ENCODE peak calls at places on chromosome 2, in five cellular contexts. One of them, this sample, is unnamed.

GRCh38 chr2:237291138-237291792 is 122.7 kb downstream of the COL6A3 start:
- DNase-seq in mesenchymal stem cell: peak; percentile 99
- DNase-seq in IMR-90: peak; percentile 98
- DNase-seq in H9: no peak
- DNase-seq in neuronal stem cell: no peak
- DNase-seq in this sample: peak; percentile 45

GRCh38 chr2:53087282-53087882 is 680.2 kb upstream of the CHAC2 start:
- DNase-seq in neuronal stem cell: no peak
- DNase-seq in H9: no peak
- DNase-seq in IMR-90: peak; percentile 80
- DNase-seq in mesenchymal stem cell: peak; percentile 21
- DNase-seq in this sample: no peak

GRCh38 chr2:158810761-158811470 is 15.8 kb downstream of the DAPL1 start:
- DNase-seq in neuronal stem cell: no peak
- DNase-seq in H9: no peak
- DNase-seq in IMR-90: no peak
- DNase-seq in mesenchymal stem cell: no peak
- DNase-seq in this sample: no peak

GRCh38 chr2:215705771-215706261 is 269.9 kb upstream of the FN1 start:
- DNase-seq in H9: no peak
- DNase-seq in mesenchymal stem cell: no peak
- DNase-seq in IMR-90: peak; percentile 30
- DNase-seq in neuronal stem cell: no peak
- DNase-seq in this sample: no peak

GRCh38 chr2:240989451-240990265 is 8.8 kb upstream of the SNED1 start:
- DNase-seq in H9: no peak
- DNase-seq in neuronal stem cell: no peak
- DNase-seq in mesenchymal stem cell: peak; percentile 44
- DNase-seq in IMR-90: peak; percentile 16
- DNase-seq in this sample: peak; percentile 60

GRCh38 chr2:74107071-74107470 is 40.6 kb downstream of the BOLA3 start:
- DNase-seq in neuronal stem cell: no peak
- DNase-seq in IMR-90: no peak
- DNase-seq in mesenchymal stem cell: no peak
- DNase-seq in H9: no peak
- DNase-seq in this sample: peak; percentile 41

GRCh38 chr2:14621114-14621513 is 11.4 kb upstream of the LRATD1 start:
- DNase-seq in mesenchymal stem cell: no peak
- DNase-seq in IMR-90: no peak
- DNase-seq in neuronal stem cell: no peak
- DNase-seq in H9: no peak
- DNase-seq in this sample: no peak

GRCh38 chr2:143807677-143808076 is 678.5 kb downstream of the ARHGAP15 start:
- DNase-seq in H9: no peak
- DNase-seq in mesenchymal stem cell: peak; percentile 42
- DNase-seq in neuronal stem cell: no peak
- DNase-seq in IMR-90: no peak
- DNase-seq in this sample: no peak

GRCh38 chr2:27977623-27978312 is 87.2 kb downstream of the BABAM2 start:
- DNase-seq in IMR-90: peak; percentile 96
- DNase-seq in H9: no peak
- DNase-seq in neuronal stem cell: no peak
- DNase-seq in mesenchymal stem cell: peak; percentile 81
- DNase-seq in this sample: no peak

GRCh38 chr2:178449700-178450573 is 1.0 kb downstream of the PRKRA start:
- DNase-seq in IMR-90: peak; percentile 11
- DNase-seq in H9: no peak
- DNase-seq in neuronal stem cell: peak; percentile 1
- DNase-seq in mesenchymal stem cell: peak; percentile 22
- DNase-seq in this sample: no peak

GRCh38 chr2:189210250-189211075 is 30.9 kb upstream of the COL5A2 start:
- DNase-seq in mesenchymal stem cell: peak; percentile 96
- DNase-seq in IMR-90: peak; percentile 98
- DNase-seq in neuronal stem cell: no peak
- DNase-seq in H9: no peak
- DNase-seq in this sample: peak; percentile 80

GRCh38 chr2:239534581-239535412 is 134.0 kb upstream of the HDAC4 start:
- DNase-seq in neuronal stem cell: no peak
- DNase-seq in H9: no peak
- DNase-seq in IMR-90: no peak
- DNase-seq in mesenchymal stem cell: no peak
- DNase-seq in this sample: no peak

GRCh38 chr2:121830809-121831208 is 75.4 kb downstream of the TSN start:
- DNase-seq in mesenchymal stem cell: no peak
- DNase-seq in H9: no peak
- DNase-seq in neuronal stem cell: no peak
- DNase-seq in IMR-90: no peak
- DNase-seq in this sample: no peak

GRCh38 chr2:221527759-221528444 is 44.2 kb downstream of the EPHA4 start:
- DNase-seq in H9: no peak
- DNase-seq in IMR-90: peak; percentile 45
- DNase-seq in mesenchymal stem cell: peak; percentile 18
- DNase-seq in neuronal stem cell: no peak
- DNase-seq in this sample: no peak

GRCh38 chr2:47015206-47015605 is 99.6 kb upstream of the MCFD2 start:
- DNase-seq in neuronal stem cell: no peak
- DNase-seq in IMR-90: no peak
- DNase-seq in mesenchymal stem cell: no peak
- DNase-seq in H9: no peak
- DNase-seq in this sample: peak; percentile 26

GRCh38 chr2:82282111-82282882 is 1977.7 kb upstream of the LRRTM1 start:
- DNase-seq in H9: peak; percentile 78
- DNase-seq in neuronal stem cell: no peak
- DNase-seq in IMR-90: no peak
- DNase-seq in mesenchymal stem cell: no peak
- DNase-seq in this sample: peak; percentile 63

GRCh38 chr2:178800510-178800909 is 6.7 kb downstream of the TTN start:
- DNase-seq in mesenchymal stem cell: no peak
- DNase-seq in IMR-90: no peak
- DNase-seq in H9: no peak
- DNase-seq in neuronal stem cell: no peak
- DNase-seq in this sample: no peak

GRCh38 chr2:65877331-65877791 is 445.0 kb upstream of the SPRED2 start:
- DNase-seq in IMR-90: peak; percentile 6
- DNase-seq in neuronal stem cell: no peak
- DNase-seq in mesenchymal stem cell: peak; percentile 10
- DNase-seq in H9: no peak
- DNase-seq in this sample: no peak

GRCh38 chr2:96144481-96145027 is 686 bp downstream of the DUSP2 start:
- DNase-seq in IMR-90: no peak
- DNase-seq in H9: peak; percentile 52
- DNase-seq in mesenchymal stem cell: no peak
- DNase-seq in neuronal stem cell: no peak
- DNase-seq in this sample: peak; percentile 62

GRCh38 chr2:11784747-11785610 is 38.5 kb downstream of the LPIN1 start:
- DNase-seq in neuronal stem cell: peak; percentile 48
- DNase-seq in IMR-90: peak; percentile 63
- DNase-seq in H9: peak; percentile 80
- DNase-seq in mesenchymal stem cell: peak; percentile 70
- DNase-seq in this sample: peak; percentile 62

GRCh38 chr2:155393406-155393805 is 694.9 kb downstream of the KCNJ3 start:
- DNase-seq in mesenchymal stem cell: no peak
- DNase-seq in neuronal stem cell: no peak
- DNase-seq in H9: no peak
- DNase-seq in IMR-90: no peak
- DNase-seq in this sample: no peak

GRCh38 chr2:85133751-85134254 is 611 bp downstream of the TCF7L1 start:
- DNase-seq in neuronal stem cell: peak; percentile 41
- DNase-seq in mesenchymal stem cell: peak; percentile 66
- DNase-seq in H9: no peak
- DNase-seq in IMR-90: peak; percentile 46
- DNase-seq in this sample: peak; percentile 66

GRCh38 chr2:75675908-75676307 is 29.3 kb downstream of the MRPL19 start:
- DNase-seq in H9: no peak
- DNase-seq in IMR-90: no peak
- DNase-seq in neuronal stem cell: no peak
- DNase-seq in mesenchymal stem cell: no peak
- DNase-seq in this sample: no peak

GRCh38 chr2:75676464-75676863 is 29.9 kb downstream of the MRPL19 start:
- DNase-seq in mesenchymal stem cell: no peak
- DNase-seq in neuronal stem cell: no peak
- DNase-seq in H9: no peak
- DNase-seq in IMR-90: no peak
- DNase-seq in this sample: no peak

GRCh38 chr2:75679556-75679955 is 31.2 kb downstream of the GCFC2 start:
- DNase-seq in IMR-90: no peak
- DNase-seq in mesenchymal stem cell: no peak
- DNase-seq in neuronal stem cell: no peak
- DNase-seq in H9: no peak
- DNase-seq in this sample: no peak

DNA sequence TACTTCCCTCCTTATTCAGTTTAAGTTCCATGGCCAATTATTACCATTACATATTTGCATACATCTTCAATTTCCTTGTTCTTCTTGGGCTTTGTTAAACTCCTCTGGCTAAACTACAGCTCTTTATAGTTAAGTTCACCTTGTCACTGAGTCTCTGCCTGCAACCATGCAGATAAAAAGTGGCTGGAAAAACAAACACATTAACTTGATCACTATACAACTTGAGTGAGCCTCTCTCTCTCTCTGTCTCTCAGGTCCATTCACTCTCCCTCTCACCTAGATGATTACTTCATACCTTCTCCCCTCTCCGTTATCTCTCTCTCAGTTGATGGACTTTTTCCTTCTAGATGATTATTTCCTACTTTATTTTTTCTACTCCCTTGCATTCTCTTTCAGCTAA is 30.3 kb downstream of the GCFC2 start:
- DNase-seq in mesenchymal stem cell: no peak
- DNase-seq in neuronal stem cell: no peak
- DNase-seq in H9: no peak
- DNase-seq in IMR-90: no peak
- DNase-seq in this sample: no peak
- H2BK15ac ChIP-seq in mesenchymal stem cell: no peak overlapping the region
- H2BK15ac ChIP-seq in neuronal stem cell: no peak overlapping the region
- H2BK15ac ChIP-seq in H9: no peak overlapping the region
- H2BK15ac ChIP-seq in IMR-90: no peak overlapping the region
- H2BK15ac ChIP-seq in this sample: no peak overlapping the region

GRCh38 chr2:190742431-190742830 is 93.5 kb downstream of the NAB1 start:
- DNase-seq in IMR-90: no peak
- DNase-seq in mesenchymal stem cell: no peak
- DNase-seq in neuronal stem cell: no peak
- DNase-seq in H9: no peak
- DNase-seq in this sample: no peak
- H3K23ac ChIP-seq in IMR-90: no peak overlapping the region
- H3K23ac ChIP-seq in mesenchymal stem cell: no peak overlapping the region
- H3K23ac ChIP-seq in neuronal stem cell: no peak overlapping the region
- H3K23ac ChIP-seq in H9: no peak overlapping the region
- H3K23ac ChIP-seq in this sample: no peak overlapping the region

GRCh38 chr2:25164526-25164925 is 3.9 kb downstream of the POMC start:
- DNase-seq in IMR-90: no peak
- DNase-seq in mesenchymal stem cell: no peak
- DNase-seq in neuronal stem cell: no peak
- DNase-seq in H9: no peak
- DNase-seq in this sample: peak; percentile 28

GRCh38 chr2:25165992-25166618 is 2.3 kb downstream of the POMC start:
- DNase-seq in neuronal stem cell: no peak
- DNase-seq in IMR-90: no peak
- DNase-seq in mesenchymal stem cell: no peak
- DNase-seq in H9: peak; percentile 79
- DNase-seq in this sample: peak; percentile 76

GRCh38 chr2:25169073-25169470 is 692 bp upstream of the POMC start:
- DNase-seq in neuronal stem cell: no peak
- DNase-seq in IMR-90: no peak
- DNase-seq in mesenchymal stem cell: no peak
- DNase-seq in H9: no peak
- DNase-seq in this sample: no peak

GRCh38 chr2:25170888-25171287 is 2.5 kb upstream of the POMC start:
- DNase-seq in H9: no peak
- DNase-seq in IMR-90: no peak
- DNase-seq in neuronal stem cell: no peak
- DNase-seq in mesenchymal stem cell: no peak
- DNase-seq in this sample: no peak

DNA sequence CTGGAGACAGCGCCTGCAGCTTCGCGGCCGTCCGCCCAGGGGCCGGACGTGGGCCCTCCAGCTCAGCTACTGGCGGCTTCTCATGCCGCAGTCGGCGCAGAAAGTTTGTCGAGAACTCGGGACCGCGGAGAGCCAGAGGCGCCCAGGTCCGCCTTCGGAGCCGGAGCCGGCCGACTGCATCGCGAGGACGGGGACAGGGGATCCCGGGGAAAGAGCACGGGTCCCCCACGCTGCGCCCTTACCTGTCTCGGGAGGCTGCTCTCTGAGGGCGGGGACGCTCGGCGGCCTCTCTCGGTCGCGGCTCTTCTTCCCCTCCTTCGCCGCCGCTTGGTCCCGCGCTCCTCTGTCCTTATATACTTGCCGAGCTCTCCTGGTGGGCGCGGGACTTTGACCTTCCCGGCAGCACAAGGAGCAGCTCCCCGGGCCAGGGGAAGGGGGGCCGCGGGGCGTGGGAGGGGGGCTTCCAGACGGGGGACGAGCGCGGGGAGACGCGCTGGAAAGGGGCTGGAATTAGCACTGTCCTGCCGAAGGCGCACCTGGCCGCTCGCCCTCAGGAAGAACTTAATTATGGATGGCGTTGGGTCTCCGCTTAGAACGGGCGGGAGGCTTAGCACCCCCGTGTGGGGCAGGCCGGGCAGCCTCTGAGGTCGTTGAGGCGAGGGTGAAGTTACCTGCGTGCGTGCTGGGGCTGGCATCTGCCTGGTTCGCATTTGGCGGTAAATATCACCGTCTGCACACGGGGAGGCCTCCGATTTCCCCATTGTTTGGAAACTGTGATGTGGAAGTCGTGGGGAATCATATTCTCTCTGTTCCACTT is at the start of gene POMC:
- DNase-seq in H9: peak; percentile 68
- DNase-seq in IMR-90: peak; percentile 21
- DNase-seq in mesenchymal stem cell: peak; percentile 49
- DNase-seq in neuronal stem cell: no peak
- DNase-seq in this sample: peak; percentile 63
- H2BK15ac ChIP-seq in H9: no peak within 1 kb of the TSS
- H2BK15ac ChIP-seq in IMR-90: no peak within 1 kb of the TSS
- H2BK15ac ChIP-seq in mesenchymal stem cell: no peak within 1 kb of the TSS
- H2BK15ac ChIP-seq in neuronal stem cell: no peak within 1 kb of the TSS
- H2BK15ac ChIP-seq in this sample: no peak within 1 kb of the TSS

GRCh38 chr2:137893145-137893544 is 71.1 kb upstream of the HNMT start:
- DNase-seq in mesenchymal stem cell: no peak
- DNase-seq in H9: no peak
- DNase-seq in neuronal stem cell: no peak
- DNase-seq in IMR-90: no peak
- DNase-seq in this sample: no peak

GRCh38 chr2:137896467-137896866 is 67.8 kb upstream of the HNMT start:
- DNase-seq in H9: no peak
- DNase-seq in mesenchymal stem cell: no peak
- DNase-seq in IMR-90: no peak
- DNase-seq in neuronal stem cell: no peak
- DNase-seq in this sample: peak; percentile 55

GRCh38 chr2:137900421-137901141 is 63.7 kb upstream of the HNMT start:
- DNase-seq in mesenchymal stem cell: no peak
- DNase-seq in H9: no peak
- DNase-seq in neuronal stem cell: no peak
- DNase-seq in IMR-90: no peak
- DNase-seq in this sample: no peak

DNA sequence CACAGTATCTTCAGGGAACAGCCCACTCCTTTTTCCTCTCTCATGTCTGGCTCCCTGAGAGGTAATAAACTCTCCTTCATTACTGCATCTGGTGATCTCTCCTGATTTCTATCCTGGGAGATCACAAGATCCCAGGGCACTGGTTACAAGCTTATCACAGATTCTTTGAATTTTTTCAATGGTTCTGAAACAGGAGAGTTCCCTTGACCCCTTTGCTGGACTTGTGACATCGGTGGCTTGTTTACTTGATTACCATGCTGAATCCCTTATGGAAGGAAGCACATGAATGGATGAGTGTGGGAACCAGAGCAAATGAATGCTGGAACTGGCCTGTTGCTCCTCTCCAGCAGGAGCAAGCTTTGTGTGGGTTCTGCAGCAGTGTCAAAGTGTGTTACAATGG is 67.2 kb upstream of the HNMT start:
- DNase-seq in IMR-90: no peak
- DNase-seq in mesenchymal stem cell: no peak
- DNase-seq in neuronal stem cell: no peak
- DNase-seq in H9: no peak
- DNase-seq in this sample: peak; percentile 71
- H3K23ac ChIP-seq in IMR-90: no peak overlapping the region
- H3K23ac ChIP-seq in mesenchymal stem cell: no peak overlapping the region
- H3K23ac ChIP-seq in neuronal stem cell: no peak overlapping the region
- H3K23ac ChIP-seq in H9: no peak overlapping the region
- H3K23ac ChIP-seq in this sample: no peak overlapping the region

This sample was measured in mesendoderm.